ENCODE peak calls at places on chromosomes 11 and 22, in eight cellular contexts. S is effector memory CD4-positive, alpha-beta T cell; O is HCEC 1CT; K is fibroblast of lung; T is stimulated activated naive CD8-positive, alpha-beta T cell treated with anti-CD3 and anti-CD28 coated beads, Interleukin-15, amount 100 ng/mL, for 72 hours; Y is NCI-H146; R is A549; N is NCI-H1092 treated with DMSO at 0.1 percent for 48 hours. V is an unnamed sample.

GRCh38 chr22:19527321-19527721 is 3.1 kb upstream of the CLDN5 start:
- DNase-seq in S (no peak), O (no peak), K (no peak), T (no peak), Y (peak), R (no peak), N (no peak), V (no peak)

GRCh38 chr11:19574916-19575315 is 137.7 kb upstream of the NAV2 start:
- DNase-seq in S (no peak), O (no peak), K (no peak), T (no peak), Y (no peak), R (no peak), N (no peak), V (no peak)

GRCh38 chr22:40668611-40669390 is 10.5 kb upstream of the MCHR1 start:
- DNase-seq in S (no peak), O (peak), K (peak), T (no peak), Y (no peak), R (peak), N (no peak), V (no peak)

GRCh38 chr22:45884201-45885067 is 92.5 kb downstream of the WNT7B start:
- DNase-seq in S (no peak), O (no peak), K (no peak), T (no peak), Y (no peak), R (no peak), N (no peak), V (no peak)

GRCh38 chr11:65432686-65433582 is 10.3 kb downstream of the NEAT1 start:
- DNase-seq in S (no peak), O (peak), K (peak), T (no peak), Y (peak), R (no peak), N (peak), V (no peak)

GRCh38 chr11:92225563-92226308 is 1.1 kb downstream of the FAT3 start:
- DNase-seq in S (no peak), O (no peak), K (peak), T (no peak), Y (no peak), R (no peak), N (peak), V (no peak)

GRCh38 chr11:105361651-105362050 is 222.1 kb upstream of the CARD18 start:
- DNase-seq in S (no peak), O (peak), K (no peak), T (no peak), Y (no peak), R (no peak), N (no peak), V (no peak)

GRCh38 chr11:59040607-59041006 is 45.5 kb upstream of the GLYATL1B start:
- DNase-seq in S (no peak), O (no peak), K (no peak), T (no peak), Y (no peak), R (no peak), N (peak), V (no peak)

GRCh38 chr11:68010058-68011041 is at the start of gene ALDH3B1:
- DNase-seq in S (no peak), O (peak), K (peak), T (no peak), Y (no peak), R (peak), N (no peak), V (peak)

GRCh38 chr22:49850021-49850911 is 3.4 kb upstream of the ZBED4 start:
- DNase-seq in S (no peak), O (no peak), K (no peak), T (no peak), Y (no peak), R (no peak), N (no peak), V (no peak)

GRCh38 chr11:119361056-119361787 is 14.7 kb upstream of the MFRP start:
- DNase-seq in S (no peak), O (peak), K (peak), T (no peak), Y (no peak), R (peak), N (peak), V (no peak)

GRCh38 chr11:38300570-38300969 is 1702.5 kb upstream of the RAG2 start:
- DNase-seq in S (no peak), O (no peak), K (no peak), T (no peak), Y (no peak), R (no peak), N (no peak), V (no peak)

GRCh38 chr22:20782601-20783299 is 8.8 kb downstream of the SERPIND1 start:
- DNase-seq in S (no peak), O (no peak), K (no peak), T (no peak), Y (no peak), R (no peak), N (no peak), V (no peak)

GRCh38 chr11:35088226-35088625 is 50.7 kb upstream of the CD44 start:
- DNase-seq in S (no peak), O (no peak), K (no peak), T (no peak), Y (no peak), R (no peak), N (no peak), V (no peak)

GRCh38 chr11:45988922-45989321 is 66.5 kb downstream of the LARGE2 start:
- DNase-seq in S (no peak), O (no peak), K (no peak), T (no peak), Y (no peak), R (no peak), N (no peak), V (no peak)

GRCh38 chr22:38239101-38239761 is 33.6 kb downstream of the TMEM184B start:
- DNase-seq in S (no peak), O (peak), K (peak), T (no peak), Y (no peak), R (peak), N (peak), V (no peak)

GRCh38 chr11:32852142-32852541 is 22.4 kb downstream of the PRRG4 start:
- DNase-seq in S (no peak), O (peak), K (peak), T (no peak), Y (no peak), R (no peak), N (no peak), V (no peak)

GRCh38 chr11:66718320-66718971 is 10.6 kb downstream of the SPTBN2 start:
- DNase-seq in S (no peak), O (no peak), K (no peak), T (no peak), Y (no peak), R (no peak), N (no peak), V (no peak)

GRCh38 chr22:42780070-42780540 is 59.4 kb upstream of the A4GALT start:
- DNase-seq in S (peak), O (peak), K (peak), T (peak), Y (peak), R (peak), N (peak), V (peak)

GRCh38 chr11:18650859-18651557 is 16.9 kb upstream of the SPTY2D1 start:
- DNase-seq in S (peak), O (peak), K (peak), T (peak), Y (peak), R (no peak), N (no peak), V (peak)

GRCh38 chr11:34234086-34234740 is 123.6 kb downstream of the ABTB2 start:
- DNase-seq in S (peak), O (peak), K (no peak), T (peak), Y (no peak), R (no peak), N (no peak), V (peak)

GRCh38 chr22:19770349-19771220 is 10.0 kb downstream of the TBX1 start:
- DNase-seq in S (no peak), O (no peak), K (no peak), T (no peak), Y (no peak), R (no peak), N (no peak), V (no peak)

V was measured in NCI-H460.